ENCODE peak calls at places on chromosome 18, in eight cellular contexts. B is Daoy; O is stomach; G is adipocyte; L is activated CD4-positive, alpha-beta T cell treated with anti-CD3 and anti-CD28 coated beads, Interleukin-2, amount 50 U/mL, for 4 hours; Z is EL; P is dorsolateral prefrontal cortex; Y is sigmoid colon. N is an unnamed sample.

GRCh38 chr18:57813245-57813644 is 10.1 kb upstream of the ATP8B1 start:
- DNase-seq in B (peak; percentile 76), O (no peak), G (peak; percentile 64), L (no peak), Z (peak; percentile 99), P (no peak), Y (no peak), N (peak; percentile 77)

GRCh38 chr18:13260114-13260926 is 41.8 kb downstream of the LDLRAD4 start:
- DNase-seq in B (peak; percentile 25), O (no peak), G (no peak), L (no peak), Z (no peak), P (no peak), Y (no peak), N (no peak)

GRCh38 chr18:5393779-5394178 is 98.3 kb upstream of the ZBTB14 start:
- DNase-seq in B (peak; percentile 59), O (no peak), G (peak; percentile 21), L (no peak), Z (no peak), P (no peak), Y (no peak), N (no peak)

GRCh38 chr18:39951321-39951720 is 2003.7 kb upstream of the PIK3C3 start:
- DNase-seq in B (no peak), O (no peak), G (no peak), L (no peak), Z (no peak), P (no peak), Y (no peak), N (no peak)

GRCh38 chr18:79567481-79568147 is 112.0 kb upstream of the CTDP1 start:
- DNase-seq in B (peak; percentile 94), O (no peak), G (peak; percentile 81), L (no peak), Z (peak; percentile 90), P (no peak), Y (peak; percentile 68), N (peak; percentile 79)

GRCh38 chr18:54776282-54776977 is 51.8 kb upstream of the RAB27B start:
- DNase-seq in B (peak; percentile 90), O (no peak), G (peak; percentile 97), L (no peak), Z (peak; percentile 98), P (no peak), Y (no peak), N (peak; percentile 86)

GRCh38 chr18:32624182-32624723 is 148.6 kb downstream of the KLHL14 start:
- DNase-seq in B (no peak), O (no peak), G (no peak), L (no peak), Z (no peak), P (no peak), Y (no peak), N (no peak)

GRCh38 chr18:37467002-37467401 is 98.6 kb downstream of the CELF4 start:
- DNase-seq in B (no peak), O (no peak), G (no peak), L (no peak), Z (no peak), P (no peak), Y (no peak), N (no peak)

GRCh38 chr18:11339121-11339520 is 189.8 kb upstream of the PIEZO2 start:
- DNase-seq in B (no peak), O (no peak), G (peak; percentile 73), L (no peak), Z (no peak), P (no peak), Y (no peak), N (no peak)

GRCh38 chr18:45666520-45666919 is 51.2 kb downstream of the SLC14A2 start:
- DNase-seq in B (no peak), O (no peak), G (no peak), L (no peak), Z (no peak), P (no peak), Y (no peak), N (no peak)

GRCh38 chr18:44702594-44702993 is 21.9 kb downstream of the SETBP1 start:
- DNase-seq in B (no peak), O (no peak), G (no peak), L (no peak), Z (no peak), P (no peak), Y (no peak), N (no peak)

GRCh38 chr18:36688020-36688965 is 140.5 kb downstream of the TPGS2 start:
- DNase-seq in B (peak; percentile 34), O (peak; percentile 65), G (peak; percentile 88), L (peak; percentile 10), Z (peak; percentile 67), P (no peak), Y (no peak), N (peak; percentile 34)

GRCh38 chr18:8765692-8766463 is 60.5 kb downstream of the MTCL1 start:
- DNase-seq in B (no peak), O (no peak), G (peak; percentile 12), L (no peak), Z (no peak), P (no peak), Y (no peak), N (no peak)

GRCh38 chr18:30696201-30696600 is 346.3 kb downstream of the DSC3 start:
- DNase-seq in B (no peak), O (no peak), G (no peak), L (no peak), Z (no peak), P (no peak), Y (no peak), N (no peak)

GRCh38 chr18:9474103-9474982 is 970 bp upstream of the RALBP1 start:
- DNase-seq in B (no peak), O (no peak), G (peak; percentile 92), L (no peak), Z (peak; percentile 86), P (no peak), Y (peak; percentile 92), N (peak; percentile 81)

N was measured in MG63.